ENCODE peak calls at places on chromosomes 12 and 14, in four cellular contexts. D is gastrocnemius medialis, I is iPS DF 6.9, H is body of pancreas. P is an unnamed sample.

GRCh38 chr14:71114580-71114979 is 207.3 kb downstream of the PCNX1 start:
- DNase-seq in D (no peak), I (no peak), H (no peak), P (peak; percentile 65)

GRCh38 chr12:16385779-16386646 is 38.6 kb downstream of the MGST1 start:
- DNase-seq in D (no peak), I (peak; percentile 37), H (peak; percentile 56), P (peak; percentile 68)

GRCh38 chr12:14239350-14239934 is 126.0 kb upstream of the ATF7IP start:
- DNase-seq in D (no peak), I (no peak), H (no peak), P (no peak)

GRCh38 chr12:14950982-14951746 is 10.2 kb downstream of the ARHGDIB start:
- DNase-seq in D (no peak), I (no peak), H (no peak), P (peak; percentile 65)

GRCh38 chr12:41905703-41906297 is 238.9 kb downstream of the GXYLT1 start:
- DNase-seq in D (no peak), I (no peak), H (no peak), P (no peak)

GRCh38 chr12:74370608-74371216 is 166.9 kb upstream of the ATXN7L3B start:
- DNase-seq in D (no peak), I (no peak), H (no peak), P (no peak)

GRCh38 chr12:62207248-62207647 is 53.0 kb upstream of the USP15 start:
- DNase-seq in D (no peak), I (no peak), H (no peak), P (no peak)

GRCh38 chr12:109863961-109864712 is 16.2 kb downstream of the GLTP start:
- DNase-seq in D (no peak), I (no peak), H (peak; percentile 82), P (peak; percentile 60)

GRCh38 chr14:30779210-30779609 is 95.1 kb upstream of the COCH start:
- DNase-seq in D (no peak), I (no peak), H (no peak), P (no peak)

GRCh38 chr12:108702534-108702933 is 28.8 kb downstream of the CORO1C start:
- DNase-seq in D (no peak), I (no peak), H (no peak), P (no peak)

GRCh38 chr12:108699955-108700563 is 31.3 kb downstream of the CORO1C start:
- DNase-seq in D (no peak), I (no peak), H (no peak), P (no peak)

GRCh38 chr12:108697905-108698304 is 33.4 kb downstream of the CORO1C start:
- DNase-seq in D (no peak), I (no peak), H (no peak), P (no peak)

GRCh38 chr12:108701779-108702435 is 29.4 kb downstream of the CORO1C start:
- DNase-seq in D (no peak), I (no peak), H (no peak), P (no peak)

GRCh38 chr12:108700833-108701450 is 30.4 kb downstream of the CORO1C start:
- DNase-seq in D (peak; percentile 41), I (no peak), H (no peak), P (no peak)
- H3K4me3 ChIP-seq in D (no peak overlapping the region), I (no peak overlapping the region), H (no peak overlapping the region), P (no peak overlapping the region)

GRCh38 chr12:53199700-53200099 is 7.4 kb downstream of the ITGB7 start:
- DNase-seq in D (no peak), I (no peak), H (no peak), P (no peak)

GRCh38 chr12:53197011-53197640 is 9.9 kb downstream of the ITGB7 start:
- DNase-seq in D (no peak), I (no peak), H (no peak), P (no peak)

GRCh38 chr12:53200458-53201169 is 6.4 kb downstream of the ITGB7 start:
- DNase-seq in D (no peak), I (no peak), H (no peak), P (no peak)

GRCh38 chr12:53200107-53200457 is 7.0 kb downstream of the ITGB7 start:
- DNase-seq in D (no peak), I (no peak), H (no peak), P (no peak)

GRCh38 chr12:53198470-53199110 is 8.5 kb downstream of the ITGB7 start:
- DNase-seq in D (no peak), I (no peak), H (no peak), P (no peak)
- H3K27ac ChIP-seq in D (no peak overlapping the region), I (no peak overlapping the region), H (no peak overlapping the region), P (no peak overlapping the region)

DNA sequence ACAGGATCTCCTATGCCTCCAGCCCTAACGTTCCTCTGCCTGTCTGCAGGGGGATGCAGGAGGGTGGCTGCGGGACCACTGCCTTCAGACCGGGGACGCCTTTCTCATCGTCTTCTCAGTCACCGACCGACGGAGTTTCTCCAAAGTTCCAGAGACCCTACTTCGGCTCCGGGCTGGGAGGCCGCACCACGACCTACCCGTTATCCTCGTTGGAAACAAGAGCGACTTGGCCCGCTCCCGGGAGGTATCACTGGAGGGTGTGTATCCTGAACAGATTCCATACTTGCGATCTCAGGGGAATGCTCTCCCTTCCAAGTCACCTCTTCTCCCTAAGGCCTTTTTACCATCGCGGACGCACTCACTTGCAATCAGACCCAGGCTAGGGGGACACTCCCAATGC is 3.0 kb downstream of the REM2 start:
- DNase-seq in D (no peak), I (no peak), H (no peak), P (no peak)
- H3K4me3 ChIP-seq in D (no peak overlapping the region), I (no peak overlapping the region), H (no peak overlapping the region), P (no peak overlapping the region)

GRCh38 chr14:103207404-103208072 is 84.3 kb downstream of the TNFAIP2 start:
- DNase-seq in D (no peak), I (no peak), H (no peak), P (peak; percentile 22)

GRCh38 chr14:103204852-103205540 is 81.7 kb downstream of the TNFAIP2 start:
- DNase-seq in D (no peak), I (no peak), H (no peak), P (no peak)

GRCh38 chr14:103206023-103206481 is 82.8 kb downstream of the TNFAIP2 start:
- DNase-seq in D (no peak), I (no peak), H (no peak), P (no peak)

GRCh38 chr14:103207038-103207403 is 83.8 kb downstream of the TNFAIP2 start:
- DNase-seq in D (peak; percentile 80), I (no peak), H (peak; percentile 56), P (peak; percentile 73)

DNA sequence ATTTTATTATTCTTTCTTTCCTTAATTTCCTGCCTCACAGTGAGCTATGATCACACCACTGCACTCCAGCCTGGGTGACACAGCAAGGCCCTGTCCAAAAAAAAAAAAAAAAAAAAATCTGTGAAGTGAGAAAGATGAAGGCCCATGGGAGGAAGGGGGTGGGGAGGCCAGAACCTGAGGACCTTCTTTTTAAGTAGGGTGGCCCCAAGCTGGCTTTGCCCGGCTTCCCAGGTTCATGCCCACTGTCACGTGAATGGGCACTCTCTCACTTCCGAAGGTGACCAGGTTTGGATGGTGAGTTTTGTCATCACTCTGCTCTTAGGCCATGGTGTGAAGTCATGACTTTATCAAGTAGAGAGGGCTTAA is 82.3 kb downstream of the TNFAIP2 start:
- DNase-seq in D (no peak), I (no peak), H (no peak), P (no peak)
- H3K27ac ChIP-seq in D (peak overlapping the region; percentile 88), I (no peak overlapping the region), H (peak overlapping the region; percentile 71), P (peak overlapping the region; percentile 85)

DNA sequence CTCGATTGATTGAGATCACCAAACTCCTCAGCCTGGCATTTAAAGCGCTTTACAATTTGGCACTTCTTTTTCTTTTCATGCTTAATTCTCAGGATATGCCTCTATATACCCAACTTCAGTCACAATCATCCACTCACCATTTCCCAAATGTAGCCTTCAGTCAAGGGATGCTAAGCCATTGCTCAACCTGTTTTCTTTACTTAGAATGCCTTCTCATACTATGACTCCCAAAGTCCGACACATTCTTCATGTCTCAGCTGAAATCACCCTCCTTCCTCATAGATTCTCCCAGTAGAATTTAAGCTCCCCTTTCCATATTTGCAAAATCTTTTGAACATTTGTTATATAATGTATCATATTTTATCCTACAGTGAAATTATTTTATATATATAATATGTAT is 467.0 kb downstream of the LRIG3 start:
- DNase-seq in D (no peak), I (no peak), H (no peak), P (no peak)
- H3K4me3 ChIP-seq in D (no peak overlapping the region), I (no peak overlapping the region), H (no peak overlapping the region), P (no peak overlapping the region)

DNA sequence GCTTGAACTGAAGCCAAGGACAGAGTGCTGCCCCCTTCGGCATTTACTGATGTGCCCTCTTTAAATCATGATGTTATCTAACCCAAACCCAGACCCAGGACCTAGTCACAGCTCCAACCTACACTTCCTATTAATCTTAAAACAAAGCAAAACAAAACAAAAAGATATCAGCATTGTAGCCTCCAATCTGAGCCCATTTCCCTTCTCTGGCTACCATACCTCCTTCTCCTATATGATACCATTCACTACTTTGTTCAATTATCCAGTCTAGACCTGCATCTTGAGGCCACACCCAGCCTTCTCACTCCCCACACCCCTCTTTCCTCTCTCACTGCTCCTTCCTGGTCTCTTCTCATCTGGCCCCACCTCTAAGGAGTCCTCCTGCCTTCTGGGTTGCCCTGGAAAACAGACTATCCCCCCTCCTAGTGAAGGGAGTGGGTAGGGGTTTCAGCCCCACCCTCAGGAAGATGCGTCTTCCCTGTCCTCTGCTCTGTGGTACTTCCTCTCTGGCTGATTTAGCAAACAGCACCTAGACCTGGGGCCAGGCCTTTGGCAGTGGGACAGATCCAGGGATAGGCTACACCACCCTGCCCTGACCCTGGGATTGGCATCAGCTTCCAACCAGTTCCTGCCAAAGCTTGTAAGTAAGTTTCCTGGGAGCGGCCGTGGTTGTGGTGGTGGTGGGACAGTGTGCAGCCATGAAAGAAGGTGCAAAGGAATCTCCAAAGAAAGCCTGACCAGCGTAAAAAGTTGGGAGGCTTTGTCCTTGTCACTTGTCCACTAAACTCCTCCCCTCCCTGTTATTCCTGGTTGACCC is 3.3 kb downstream of the LTB4R start:
- DNase-seq in D (no peak), I (no peak), H (no peak), P (no peak)
- H3K27ac ChIP-seq in D (no peak overlapping the region), I (no peak overlapping the region), H (no peak overlapping the region), P (peak overlapping the region; percentile 76)

DNA sequence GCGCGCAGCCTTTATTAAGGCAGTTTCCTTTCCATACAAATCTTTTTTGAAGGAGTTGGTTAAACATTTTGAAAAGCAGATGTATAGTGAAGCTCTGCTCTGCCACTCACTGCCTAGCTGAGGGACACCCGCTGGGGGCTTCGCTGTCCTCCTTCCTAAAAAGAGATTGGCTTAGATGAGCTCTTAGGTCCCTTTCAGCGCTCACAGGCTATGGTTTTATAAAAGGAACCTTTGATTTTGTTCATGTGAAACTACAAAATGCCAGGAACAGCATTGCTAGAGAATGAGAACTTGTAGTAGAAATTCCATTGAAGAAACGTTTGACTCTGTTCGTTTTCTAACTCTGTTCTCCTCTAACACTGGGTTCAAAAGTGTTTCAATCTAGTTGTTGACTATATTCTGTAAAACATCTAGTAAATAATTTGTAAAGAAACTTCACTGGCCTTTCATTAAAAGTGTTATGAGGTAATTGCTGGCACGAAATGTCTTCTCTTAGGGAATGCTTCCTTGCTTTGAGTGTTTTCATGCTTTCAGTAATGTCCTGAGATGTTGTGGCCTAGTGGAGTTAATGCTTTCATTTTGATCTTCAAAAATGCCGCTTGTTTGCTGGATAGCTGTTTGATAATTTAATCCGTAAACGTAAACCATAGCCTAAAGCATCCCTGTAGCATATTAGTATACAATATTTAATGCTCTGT is 1.6 kb downstream of the MARK3 start:
- DNase-seq in D (no peak), I (no peak), H (no peak), P (peak; percentile 22)
- H3K4me3 ChIP-seq in D (peak overlapping the region; percentile 81), I (peak overlapping the region; percentile 64), H (peak overlapping the region; percentile 55), P (peak overlapping the region; percentile 92)